ENCODE peak calls at places on chromosomes 7 and 10, in nine cellular contexts. V, P, N, Y, Q, U, F, R and H are unnamed samples.

GRCh38 chr10:110566472-110567200 is 859 bp upstream of the SMC3 start:
- DNase-seq in V (no peak), P (no peak), N (no peak), Y (peak), Q (no peak), U (no peak), F (peak), R (no peak), H (no peak)

GRCh38 chr7:24851791-24852190 is 94.5 kb upstream of the GSDME start:
- DNase-seq in V (no peak), P (no peak), N (no peak), Y (no peak), Q (no peak), U (no peak), F (no peak), R (no peak), H (no peak)

GRCh38 chr7:1572111-1572510 is 2.3 kb upstream of the PSMG3 start:
- DNase-seq in V (no peak), P (no peak), N (no peak), Y (no peak), Q (no peak), U (no peak), F (no peak), R (no peak), H (no peak)

GRCh38 chr10:62380002-62380401 is 5.8 kb downstream of the ZNF365 start:
- DNase-seq in V (peak), P (no peak), N (no peak), Y (no peak), Q (no peak), U (no peak), F (no peak), R (peak), H (no peak)

GRCh38 chr10:132678436-132679216 is 107.3 kb downstream of the NKX6-2 start:
- DNase-seq in V (no peak), P (peak), N (no peak), Y (no peak), Q (no peak), U (no peak), F (no peak), R (no peak), H (no peak)

GRCh38 chr7:76272872-76273271 is 29.6 kb upstream of the HSPB1 start:
- DNase-seq in V (no peak), P (no peak), N (no peak), Y (no peak), Q (no peak), U (no peak), F (no peak), R (no peak), H (no peak)

GRCh38 chr10:119423911-119424590 is 118.5 kb downstream of the RGS10 start:
- DNase-seq in V (no peak), P (no peak), N (peak), Y (no peak), Q (no peak), U (no peak), F (no peak), R (no peak), H (no peak)

GRCh38 chr7:151245360-151246160 is 2.9 kb downstream of the SMARCD3 start:
- DNase-seq in V (no peak), P (no peak), N (peak), Y (peak), Q (peak), U (peak), F (peak), R (no peak), H (peak)

GRCh38 chr7:73827568-73828106 is 3.2 kb upstream of the CLDN4 start:
- DNase-seq in V (no peak), P (no peak), N (no peak), Y (no peak), Q (no peak), U (no peak), F (no peak), R (no peak), H (peak)

GRCh38 chr10:55897436-55897835 is 463.6 kb downstream of the ZWINT start:
- DNase-seq in V (no peak), P (no peak), N (no peak), Y (no peak), Q (no peak), U (no peak), F (no peak), R (no peak), H (no peak)